ENCODE peak calls at places on chromosomes 4 and X, in five cellular contexts. X is transverse colon; Q is sigmoid colon; O is right atrium auricular region; D is CD8-positive, alpha-beta T cell. W is an unnamed sample.

GRCh38 chr4:67727124-67727850 is 26.3 kb upstream of the UBA6 start:
- DNase-seq in Q (no peak), D (no peak), O (no peak), X (no peak), W (no peak)

GRCh38 chrX:139304471-139304870 is 226.1 kb upstream of the F9 start:
- DNase-seq in D (no peak), X (no peak), O (no peak), Q (no peak), W (no peak)

GRCh38 chr4:161952382-161952781 is 211.4 kb downstream of the FSTL5 start:
- DNase-seq in X (no peak), Q (no peak), O (no peak), D (no peak), W (no peak)

GRCh38 chrX:154593201-154593600 is 8.3 kb downstream of the CTAG1A start:
- DNase-seq in Q (no peak), X (no peak), O (no peak), D (no peak), W (no peak)

GRCh38 chr4:185221912-185222311 is 12.5 kb downstream of the SNX25 start:
- DNase-seq in Q (no peak), X (no peak), D (no peak), O (no peak), W (no peak)

GRCh38 chr4:88275516-88275915 is 8.8 kb downstream of the PPM1K start:
- DNase-seq in D (no peak), O (no peak), X (no peak), Q (no peak), W (peak; percentile 19)

GRCh38 chr4:94962484-94962883 is 204.7 kb downstream of the BMPR1B start:
- DNase-seq in Q (no peak), D (no peak), X (no peak), O (no peak), W (no peak)

GRCh38 chr4:54651050-54651449 is 6.7 kb upstream of the KIT start:
- DNase-seq in X (no peak), D (no peak), Q (no peak), O (no peak), W (no peak)

GRCh38 chrX:10841579-10841978 is 221.2 kb upstream of the MID1 start:
- DNase-seq in O (no peak), D (no peak), X (no peak), Q (no peak), W (no peak)

GRCh38 chr4:168274871-168275270 is 43.7 kb downstream of the DDX60 start:
- DNase-seq in X (no peak), O (no peak), Q (no peak), D (no peak), W (no peak)

GRCh38 chr4:76305033-76305687 is 1.4 kb upstream of the STBD1 start:
- DNase-seq in Q (no peak), X (no peak), O (no peak), D (no peak), W (no peak)

GRCh38 chr4:25703731-25704388 is 48.2 kb downstream of the SLC34A2 start:
- DNase-seq in X (no peak), D (no peak), O (no peak), Q (no peak), W (no peak)

GRCh38 chr4:124262211-124263179 is 450.0 kb downstream of the ANKRD50 start:
- DNase-seq in D (peak; percentile 20), Q (peak; percentile 79), X (peak; percentile 56), O (peak; percentile 59), W (no peak)

GRCh38 chr4:123526511-123526910 is 129.9 kb downstream of the SPRY1 start:
- DNase-seq in X (no peak), D (no peak), O (no peak), Q (no peak), W (no peak)

GRCh38 chr4:22668301-22668700 is 24.4 kb upstream of the GBA3 start:
- DNase-seq in D (no peak), X (no peak), Q (no peak), O (no peak), W (no peak)

GRCh38 chr4:109589605-109590004 is 29.6 kb downstream of the MCUB start:
- DNase-seq in Q (no peak), D (no peak), O (no peak), X (no peak), W (no peak)

GRCh38 chr4:113740857-113741379 is 20.6 kb downstream of the CAMK2D start:
- DNase-seq in Q (no peak), O (no peak), D (no peak), X (no peak), W (no peak)

GRCh38 chr4:114151-114550 is 10.2 kb upstream of the ZNF718 start:
- DNase-seq in X (no peak), Q (no peak), O (no peak), D (no peak), W (no peak)

DNA sequence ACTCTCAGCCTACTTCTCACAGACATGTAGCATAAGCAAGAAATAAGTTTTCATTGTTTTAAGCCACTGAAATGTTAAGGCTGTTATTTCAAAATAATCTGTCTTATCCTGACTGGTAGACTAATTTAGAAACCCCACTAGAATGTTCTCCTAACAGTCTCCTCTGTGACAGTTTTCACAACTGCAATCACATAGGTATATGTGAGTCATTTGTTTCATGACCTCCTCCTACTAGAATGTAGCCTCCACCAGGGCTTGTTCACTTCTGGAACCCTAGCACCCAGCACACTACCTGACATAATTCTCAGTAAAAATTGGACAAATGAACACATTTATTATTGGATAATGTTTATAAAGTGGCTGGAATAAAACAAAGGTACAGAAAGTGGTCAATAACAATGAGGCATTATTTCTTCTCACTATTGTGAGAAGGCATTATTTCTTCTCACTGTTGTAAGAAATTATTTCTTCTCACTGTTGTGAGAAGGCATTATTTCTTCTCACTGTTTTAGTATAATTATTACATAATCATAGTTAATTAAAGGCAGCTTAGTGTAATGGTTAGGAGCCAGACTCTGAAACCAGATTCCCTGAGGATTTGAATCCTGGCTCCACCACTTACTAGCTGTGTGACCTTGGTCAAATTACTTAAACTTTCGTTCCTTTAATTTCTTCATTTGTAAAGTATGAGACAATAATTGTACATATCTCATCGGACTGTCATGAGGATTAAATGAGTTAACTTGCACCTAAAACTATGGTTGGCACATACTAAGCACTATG is 251.5 kb downstream of the RASL11B start:
- DNase-seq in Q (no peak), X (no peak), O (no peak), D (no peak), W (no peak)
- H3K4me3 ChIP-seq in Q (no peak overlapping the region), X (no peak overlapping the region), O (no peak overlapping the region), D (no peak overlapping the region), W (no peak overlapping the region)

DNA sequence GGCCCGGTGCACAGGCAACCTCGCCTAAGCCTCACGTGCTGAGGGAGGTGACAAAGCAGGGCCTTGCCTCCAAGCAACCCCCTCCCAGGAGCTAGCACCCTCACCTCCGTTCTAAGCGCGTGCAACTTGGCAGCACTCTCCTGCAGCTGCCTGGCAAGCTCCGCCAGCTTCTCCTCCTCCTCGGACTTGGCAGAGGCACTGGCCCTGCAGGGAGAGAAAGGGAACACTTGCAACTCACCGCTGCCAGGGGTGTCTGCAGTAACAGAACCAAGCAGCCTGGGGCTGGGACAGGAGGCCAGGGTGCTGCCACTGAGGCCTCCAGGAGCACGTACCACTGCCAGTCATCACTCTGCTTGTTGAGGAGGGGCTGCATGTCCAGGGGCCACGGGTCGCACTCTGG is 10.3 kb upstream of the TREX2 start:
- DNase-seq in O (no peak), D (no peak), Q (no peak), X (no peak), W (no peak)
- H3K27ac ChIP-seq in O (no peak overlapping the region), D (no peak overlapping the region), Q (no peak overlapping the region), X (no peak overlapping the region), W (no peak overlapping the region)

DNA sequence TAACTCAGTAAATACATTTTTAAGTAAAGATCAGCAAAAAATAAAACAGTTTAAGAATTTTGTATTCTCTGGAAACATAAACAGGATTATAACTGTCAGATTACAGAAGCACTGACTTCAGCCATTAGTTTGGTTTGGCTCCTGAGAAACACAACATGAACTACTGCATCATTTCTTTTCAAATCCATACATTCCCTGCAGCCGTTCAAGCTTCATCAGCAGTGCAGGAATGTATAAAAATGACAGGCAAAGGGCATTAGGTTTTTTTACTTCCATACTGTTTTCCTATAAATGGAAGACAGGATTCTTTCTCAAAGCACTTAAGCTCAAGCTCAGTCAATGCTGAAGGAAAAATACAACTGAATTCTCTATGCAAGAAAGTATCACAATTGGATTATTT is 4.2 kb upstream of the MAB21L2 start:
- DNase-seq in O (no peak), Q (no peak), D (no peak), X (no peak), W (no peak)
- H3K4me3 ChIP-seq in O (no peak overlapping the region), Q (peak overlapping the region; percentile 76), D (no peak overlapping the region), X (no peak overlapping the region), W (no peak overlapping the region)

GRCh38 chr4:86096373-86096772 is 263.5 kb downstream of the MAPK10 start:
- DNase-seq in O (no peak), Q (no peak), X (no peak), D (no peak), W (no peak)

GRCh38 chr4:86089053-86089452 is 270.8 kb downstream of the MAPK10 start:
- DNase-seq in O (no peak), X (no peak), Q (no peak), D (no peak), W (no peak)

GRCh38 chr4:86091201-86091600 is 268.7 kb downstream of the MAPK10 start:
- DNase-seq in X (no peak), O (no peak), Q (no peak), D (no peak), W (no peak)

GRCh38 chr4:86089924-86090323 is 269.9 kb downstream of the MAPK10 start:
- DNase-seq in O (no peak), Q (no peak), D (no peak), X (no peak), W (no peak)

GRCh38 chr4:86092684-86093083 is 267.2 kb downstream of the MAPK10 start:
- DNase-seq in Q (no peak), O (no peak), X (no peak), D (no peak), W (no peak)
- H3K27ac ChIP-seq in Q (no peak overlapping the region), O (no peak overlapping the region), X (no peak overlapping the region), D (no peak overlapping the region), W (no peak overlapping the region)

GRCh38 chr4:107855723-107856122 is 31.0 kb downstream of the SGMS2 start:
- DNase-seq in D (no peak), O (no peak), Q (no peak), X (no peak), W (no peak)
- H3K4me3 ChIP-seq in D (no peak overlapping the region), O (no peak overlapping the region), Q (no peak overlapping the region), X (no peak overlapping the region), W (no peak overlapping the region)

GRCh38 chr4:86706923-86707597 is 112.9 kb downstream of the PTPN13 start:
- DNase-seq in O (no peak), X (no peak), Q (no peak), D (no peak), W (no peak)
- H3K27ac ChIP-seq in O (no peak overlapping the region), X (no peak overlapping the region), Q (no peak overlapping the region), D (no peak overlapping the region), W (no peak overlapping the region)

DNA sequence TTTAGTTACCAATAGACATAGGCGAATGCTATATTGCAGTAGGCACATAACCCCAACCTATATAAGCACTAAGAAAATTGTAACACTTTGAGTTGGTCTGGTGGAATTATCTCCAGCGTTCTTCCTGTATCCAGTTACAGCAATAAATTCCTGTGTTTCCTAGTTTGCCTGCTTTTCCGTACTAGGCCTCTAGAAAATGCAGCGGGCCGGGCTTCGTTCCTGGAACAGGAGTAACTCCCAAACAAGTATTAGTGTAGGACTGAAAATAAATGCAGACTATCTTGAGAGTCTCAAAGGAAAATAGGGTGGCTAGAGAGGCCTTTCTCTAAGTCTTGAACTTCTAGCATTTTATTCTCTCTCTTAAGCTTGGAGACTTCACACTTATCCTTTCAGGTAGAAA is 159.8 kb downstream of the OR13H1 start:
- DNase-seq in Q (no peak), X (no peak), D (no peak), O (no peak), W (no peak)
- H3K4me3 ChIP-seq in Q (no peak overlapping the region), X (no peak overlapping the region), D (no peak overlapping the region), O (no peak overlapping the region), W (peak overlapping the region; percentile 64)

W was measured in esophagus muscularis mucosa.